ENCODE peak calls at places on chromosomes 13 and 19, in seven cellular contexts. O, C, P, Q, M, X and V are unnamed samples.
A peak's percentile ranks its signal among the peaks of the same experiment; 100 is the strongest.

GRCh38 chr19:45069056-45069455 is 7.2 kb downstream of the ZNF296 start:
- DNase-seq in O (no peak), C (no peak), P (no peak), Q (no peak), M (no peak), X (no peak), V (no peak)

GRCh38 chr19:41226874-41227390 is 7.9 kb downstream of the AXL start:
- DNase-seq in O (no peak), C (no peak), P (no peak), Q (no peak), M (no peak), X (no peak), V (no peak)

GRCh38 chr19:12825259-12826131 is 8.9 kb downstream of the RTBDN start:
- DNase-seq in O (no peak), C (peak; percentile 47), P (no peak), Q (no peak), M (no peak), X (no peak), V (no peak)

GRCh38 chr19:19050104-19050503 is 13.7 kb upstream of the SLC25A42 start:
- DNase-seq in O (no peak), C (no peak), P (no peak), Q (no peak), M (no peak), X (no peak), V (no peak)

GRCh38 chr19:10389863-10390262 is 9.5 kb upstream of the TYK2 start:
- DNase-seq in O (no peak), C (peak; percentile 53), P (no peak), Q (no peak), M (no peak), X (no peak), V (peak; percentile 42)

GRCh38 chr13:48710160-48710559 is 56.4 kb downstream of the CYSLTR2 start:
- DNase-seq in O (no peak), C (no peak), P (no peak), Q (no peak), M (no peak), X (no peak), V (no peak)

GRCh38 chr19:31963741-31964140 is 381.7 kb upstream of the ZNF507 start:
- DNase-seq in O (no peak), C (no peak), P (no peak), Q (no peak), M (no peak), X (no peak), V (no peak)

GRCh38 chr19:10262771-10263170 is 8.1 kb upstream of the ICAM1 start:
- DNase-seq in O (no peak), C (no peak), P (no peak), Q (no peak), M (no peak), X (no peak), V (no peak)

GRCh38 chr19:17325881-17326594 is 8.6 kb downstream of the ANO8 start:
- DNase-seq in O (no peak), C (no peak), P (no peak), Q (no peak), M (no peak), X (peak; percentile 82), V (no peak)

GRCh38 chr13:39263033-39263432 is 224.8 kb downstream of the NHLRC3 start:
- DNase-seq in O (no peak), C (peak; percentile 21), P (peak; percentile 8), Q (peak; percentile 14), M (no peak), X (peak; percentile 60), V (peak; percentile 9)